ENCODE peak calls at places on chromosomes 13 and 19, in six cellular contexts. H is adrenal gland, A is A549, E is upper lobe of left lung, F is testis, P is transverse colon. I is an unnamed sample.

GRCh38 chr19:39104104-39104708 is 20.0 kb downstream of the ACP7 start:
- DNase-seq in H (no peak), A (no peak), E (no peak), F (no peak), P (no peak), I (no peak)

GRCh38 chr13:40613192-40613818 is 53.1 kb downstream of the FOXO1 start:
- DNase-seq in H (no peak), A (no peak), E (no peak), F (no peak), P (peak), I (no peak)

GRCh38 chr13:87671031-87671823 is at the start of gene SLITRK5:
- DNase-seq in H (peak), A (peak), E (peak), F (peak), P (peak), I (peak)

GRCh38 chr19:33368074-33368864 is 5.2 kb upstream of the CEBPG start:
- DNase-seq in H (no peak), A (no peak), E (no peak), F (no peak), P (no peak), I (peak)

GRCh38 chr13:99422556-99423220 is 78.6 kb upstream of the TM9SF2 start:
- DNase-seq in H (no peak), A (no peak), E (no peak), F (peak), P (no peak), I (no peak)

GRCh38 chr13:109332501-109333499 is 453.6 kb downstream of the IRS2 start:
- DNase-seq in H (no peak), A (no peak), E (no peak), F (no peak), P (peak), I (no peak)

GRCh38 chr13:99982021-99982740 is 597 bp downstream of the ZIC2 start:
- DNase-seq in H (no peak), A (no peak), E (peak), F (no peak), P (no peak), I (no peak)

GRCh38 chr19:41707502-41707812 is 969 bp upstream of the CEACAM5 start:
- DNase-seq in H (no peak), A (peak), E (no peak), F (no peak), P (peak), I (no peak)

GRCh38 chr19:30669329-30670010 is 297.3 kb downstream of the ZNF536 start:
- DNase-seq in H (peak), A (peak), E (peak), F (peak), P (peak), I (peak)

GRCh38 chr19:38952395-38953165 is 21.8 kb downstream of the MRPS12 start:
- DNase-seq in H (no peak), A (peak), E (no peak), F (peak), P (peak), I (no peak)

GRCh38 chr13:30319703-30320102 is 12.4 kb upstream of the KATNAL1 start:
- DNase-seq in H (no peak), A (no peak), E (no peak), F (no peak), P (no peak), I (no peak)

GRCh38 chr13:77810430-77810829 is 108.2 kb downstream of the EDNRB start:
- DNase-seq in H (no peak), A (peak), E (no peak), F (no peak), P (no peak), I (no peak)

GRCh38 chr19:13071444-13072205 is 31.0 kb downstream of the LYL1 start:
- DNase-seq in H (no peak), A (no peak), E (no peak), F (no peak), P (no peak), I (no peak)

GRCh38 chr19:13070425-13071140 is 32.1 kb downstream of the LYL1 start:
- DNase-seq in H (no peak), A (no peak), E (no peak), F (no peak), P (no peak), I (no peak)

GRCh38 chr19:13074378-13074777 is 28.3 kb downstream of the LYL1 start:
- DNase-seq in H (no peak), A (no peak), E (no peak), F (no peak), P (no peak), I (no peak)

GRCh38 chr19:13072206-13072898 is 30.3 kb downstream of the LYL1 start:
- DNase-seq in H (no peak), A (no peak), E (no peak), F (no peak), P (no peak), I (no peak)

DNA sequence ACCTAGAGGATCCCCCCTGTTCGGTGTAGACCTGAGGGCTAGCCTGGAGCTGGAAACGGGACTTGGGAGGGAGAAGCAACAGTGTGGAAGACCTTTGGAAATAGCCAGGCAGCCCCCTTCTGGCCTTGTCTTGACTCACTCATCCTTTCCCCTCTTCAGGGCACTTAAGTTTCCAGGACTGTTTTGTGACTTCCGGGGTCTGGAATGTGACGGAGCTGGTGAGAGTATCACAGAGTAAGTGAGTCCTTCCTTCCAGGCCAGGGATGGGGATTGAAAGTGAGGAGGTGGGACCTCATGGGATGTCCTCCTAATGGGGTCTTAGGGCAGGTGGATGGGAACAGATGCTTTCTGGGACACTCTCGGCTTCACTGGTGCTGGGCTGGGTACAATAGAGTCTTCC is 29.4 kb downstream of the LYL1 start:
- DNase-seq in H (no peak), A (no peak), E (no peak), F (no peak), P (no peak), I (no peak)
- TF ChIP-seq POLR2A in H (no peak), A (no peak), E (no peak), F (no peak), P (no peak), I (no peak)

GRCh38 chr19:4794971-4795370 is 3.4 kb downstream of the FEM1A start:
- DNase-seq in H (no peak), A (no peak), E (no peak), F (no peak), P (no peak), I (no peak)

GRCh38 chr19:4795400-4795799 is 3.9 kb downstream of the FEM1A start:
- DNase-seq in H (peak), A (no peak), E (no peak), F (no peak), P (no peak), I (no peak)

DNA sequence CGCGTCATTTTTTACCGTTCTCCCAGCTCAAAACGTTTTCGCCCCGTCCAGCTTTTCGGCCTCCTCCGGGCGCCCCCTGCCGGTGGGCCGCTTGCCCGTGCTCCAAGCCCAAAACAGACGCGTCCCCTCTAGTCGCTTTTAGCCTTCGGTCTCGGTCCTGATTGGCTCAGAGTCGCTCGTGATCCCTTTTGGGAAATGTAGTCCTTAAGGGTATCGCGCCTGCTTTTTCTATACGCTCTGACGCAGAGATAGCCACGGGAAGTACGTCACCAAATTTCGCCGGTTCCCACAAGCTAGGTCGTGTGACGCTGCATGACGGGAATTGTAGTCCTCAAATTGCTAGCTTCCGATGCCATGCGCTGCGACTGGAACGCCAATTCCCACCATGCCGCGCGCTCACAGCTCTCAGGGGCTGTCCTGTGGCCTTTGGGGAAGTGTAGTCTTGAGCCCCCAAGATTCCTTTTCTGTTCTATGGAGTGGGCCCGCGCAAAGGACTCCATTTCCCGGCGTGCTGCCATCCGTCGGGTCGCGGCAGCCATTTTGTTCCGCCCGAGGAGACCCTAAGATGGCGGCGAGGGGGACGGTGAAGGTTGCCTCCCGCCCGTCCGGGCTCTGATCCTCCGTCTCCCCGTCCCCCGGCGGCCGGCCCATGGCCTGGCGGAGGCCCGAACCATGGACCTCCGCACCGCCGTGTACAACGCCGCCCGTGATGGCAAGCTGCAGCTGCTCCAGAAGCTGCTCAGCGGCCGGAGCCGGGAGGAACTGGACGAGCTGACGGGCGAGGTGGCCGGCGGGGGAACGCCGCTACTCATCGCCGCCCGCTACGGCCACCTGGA is at the start of gene FEM1A:
- DNase-seq in H (peak), A (peak), E (peak), F (peak), P (peak), I (peak)
- TF ChIP-seq POLR2A in H (peak), A (peak), E (no peak), F (no peak), P (peak), I (peak)

GRCh38 chr19:1409204-1410005 is 2.0 kb downstream of the DAZAP1 start:
- DNase-seq in H (no peak), A (no peak), E (peak), F (no peak), P (no peak), I (no peak)
- TF ChIP-seq POLR2A in H (no peak), A (no peak), E (no peak), F (no peak), P (no peak), I (no peak)

DNA sequence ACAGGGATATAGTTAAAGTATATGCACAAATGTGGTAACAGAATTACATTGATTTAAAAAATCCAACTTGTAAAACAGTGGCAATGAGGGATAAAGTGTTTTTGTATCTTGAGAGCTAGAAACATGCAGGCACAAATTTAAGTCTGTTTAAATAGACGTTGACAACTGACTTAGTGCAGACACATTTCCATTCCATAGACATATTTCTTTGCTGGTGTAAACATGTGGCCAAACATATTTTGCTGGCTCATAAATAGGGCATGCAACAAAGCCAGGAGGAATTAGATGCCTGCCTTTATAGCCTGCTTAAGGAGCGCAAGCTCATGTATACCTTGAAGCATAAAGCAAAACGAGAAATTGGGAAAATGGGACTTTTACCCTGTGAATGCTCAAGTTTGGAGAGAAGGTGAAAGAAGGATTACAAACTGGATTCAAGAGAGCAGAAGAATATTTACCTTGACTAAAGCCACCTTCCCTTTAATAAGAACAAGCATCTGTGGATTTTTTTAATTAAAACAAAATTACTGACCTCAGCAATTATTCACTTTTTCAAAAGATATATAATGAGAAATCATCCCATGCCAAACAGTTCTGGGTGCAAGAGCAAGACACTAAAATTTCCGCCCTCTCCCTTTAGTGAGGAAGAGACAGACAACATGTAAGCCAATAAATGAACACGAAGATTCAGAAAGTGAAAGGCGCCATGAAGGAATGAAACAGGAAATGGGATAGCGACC is 71.0 kb downstream of the DCT start:
- DNase-seq in H (no peak), A (no peak), E (no peak), F (no peak), P (no peak), I (no peak)
- TF ChIP-seq POLR2A in H (no peak), A (no peak), E (no peak), F (no peak), P (no peak), I (no peak)

GRCh38 chr19:19191920-19192882 is at the start of the genes BORCS8 and RFXANK:
- DNase-seq in H (peak), A (peak), E (peak), F (peak), P (peak), I (peak)
- TF ChIP-seq POLR2A in H (peak), A (peak), E (no peak), F (no peak), P (peak), I (peak)

DNA sequence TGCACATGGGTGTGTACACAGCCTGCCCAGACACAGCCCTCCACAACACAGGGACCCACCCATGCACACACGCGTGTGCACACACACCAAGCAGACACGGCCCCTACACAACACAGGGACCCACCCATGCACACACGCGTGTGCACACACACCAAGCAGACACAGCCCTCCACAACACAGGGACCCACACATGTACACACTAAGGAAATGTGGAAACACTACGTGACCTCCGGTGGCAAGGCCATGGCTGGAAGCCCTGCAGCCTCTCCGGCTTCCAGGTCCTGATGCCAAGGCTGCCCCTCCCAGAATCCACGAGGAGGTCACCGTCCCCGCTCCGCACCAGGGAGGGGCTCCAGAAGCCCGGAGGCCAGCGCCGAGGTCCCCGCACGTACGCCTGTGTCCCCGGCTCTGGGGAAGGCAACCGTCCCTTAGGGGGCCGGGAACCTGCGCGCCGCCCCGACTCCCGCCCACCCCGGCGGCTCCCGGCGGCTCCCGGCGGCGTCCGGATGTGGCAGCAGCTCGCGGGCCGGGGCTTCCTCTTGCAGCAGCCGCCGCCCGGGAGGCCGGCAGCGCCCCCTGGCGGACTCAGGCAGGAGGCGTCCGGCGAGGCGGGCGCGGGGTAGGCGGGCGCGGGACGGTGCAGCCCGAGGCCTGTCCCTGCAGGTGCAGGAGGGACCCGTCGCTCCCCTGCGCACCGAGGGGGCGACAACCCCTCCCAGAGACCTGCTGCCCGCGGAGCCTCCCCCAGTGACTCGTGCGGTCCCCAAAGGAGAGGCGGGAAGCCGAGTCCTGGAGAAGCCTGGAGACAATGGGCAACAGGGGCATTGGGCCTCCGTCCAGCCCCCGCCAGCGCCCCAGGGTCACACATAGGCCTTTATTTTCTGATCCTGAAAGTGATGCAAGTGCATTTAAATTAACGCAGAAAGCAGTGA is 29.9 kb upstream of the GRTP1 start:
- DNase-seq in H (peak), A (peak), E (peak), F (peak), P (peak), I (peak)
- TF ChIP-seq POLR2A in H (no peak), A (no peak), E (no peak), F (no peak), P (no peak), I (peak)

GRCh38 chr19:13154241-13154778 is 4.1 kb downstream of the IER2 start:
- DNase-seq in H (peak), A (no peak), E (peak), F (peak), P (peak), I (no peak)
- TF ChIP-seq POLR2A in H (peak), A (peak), E (no peak), F (no peak), P (peak), I (peak)

DNA sequence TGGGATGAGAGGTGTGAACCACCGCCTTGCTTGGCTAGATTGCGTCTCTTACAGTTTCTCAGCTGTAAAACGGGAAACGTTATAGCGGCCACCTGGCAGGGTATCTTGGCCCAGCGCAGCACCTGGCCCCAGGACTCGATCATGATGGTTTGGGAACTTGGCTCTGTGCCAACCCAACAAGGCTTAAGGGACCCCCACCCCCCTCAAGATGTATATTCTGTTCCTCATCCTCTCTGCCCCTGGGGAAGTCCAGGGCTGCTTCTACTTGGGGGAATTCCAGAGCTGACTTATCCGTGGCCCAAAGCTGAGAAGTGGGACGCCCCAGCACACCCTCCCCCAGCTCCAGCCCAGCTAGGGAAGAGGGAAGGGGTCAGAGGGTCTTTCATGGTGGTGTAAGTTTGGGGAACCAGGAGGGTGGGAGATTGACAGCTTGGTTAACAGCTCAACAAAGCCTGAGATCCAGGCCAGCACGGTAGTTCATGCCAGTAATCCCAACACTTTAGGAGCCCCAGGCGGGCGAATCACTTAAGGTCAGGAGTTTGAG is 695 bp downstream of the ICAM1 start:
- DNase-seq in H (no peak), A (no peak), E (no peak), F (no peak), P (peak), I (no peak)
- TF ChIP-seq POLR2A in H (no peak), A (no peak), E (no peak), F (no peak), P (no peak), I (no peak)

GRCh38 chr19:4891066-4891465 is 11.6 kb downstream of the ARRDC5 start:
- DNase-seq in H (no peak), A (no peak), E (no peak), F (no peak), P (no peak), I (no peak)
- TF ChIP-seq POLR2A in H (no peak), A (no peak), E (no peak), F (no peak), P (no peak), I (no peak)

GRCh38 chr19:45443462-45444317 is 20.0 kb upstream of the ERCC1 start:
- DNase-seq in H (peak), A (peak), E (peak), F (peak), P (peak), I (peak)

GRCh38 chr19:45442408-45442926 is 18.8 kb upstream of the ERCC1 start:
- DNase-seq in H (no peak), A (no peak), E (no peak), F (no peak), P (no peak), I (no peak)

GRCh38 chr19:45440873-45441654 is 17.3 kb upstream of the ERCC1 start:
- DNase-seq in H (no peak), A (no peak), E (no peak), F (peak), P (no peak), I (no peak)

GRCh38 chr19:45444318-45445041 is 20.8 kb upstream of the ERCC1 start:
- DNase-seq in H (peak), A (peak), E (peak), F (peak), P (peak), I (no peak)

GRCh38 chr19:45442927-45443461 is 19.3 kb upstream of the ERCC1 start:
- DNase-seq in H (peak), A (no peak), E (no peak), F (peak), P (peak), I (no peak)
- TF ChIP-seq POLR2A in H (no peak), A (no peak), E (no peak), F (no peak), P (no peak), I (no peak)